ENCODE peak calls at places on chromosome 4, in four cellular contexts. J, O, G and V are unnamed samples.

GRCh38 chr4:6270691-6271121 is 1.1 kb downstream of the WFS1 start:
- DNase-seq in G (peak), J (peak), O (no peak), V (no peak)

GRCh38 chr4:2101346-2102044 is 42.4 kb downstream of the NAT8L start:
- DNase-seq in O (peak), J (no peak), G (no peak), V (no peak)

GRCh38 chr4:123995939-123996338 is 599.3 kb downstream of the SPRY1 start:
- DNase-seq in G (no peak), J (peak), O (peak), V (no peak)

GRCh38 chr4:673349-674091 is 556 bp downstream of the ATP5ME start:
- DNase-seq in J (no peak), O (no peak), G (no peak), V (no peak)

GRCh38 chr4:36281384-36282106 is at the start of gene DTHD1:
- DNase-seq in G (peak), J (no peak), O (no peak), V (no peak)

GRCh38 chr4:107801766-107802211 is 22.9 kb upstream of the SGMS2 start:
- DNase-seq in J (no peak), G (no peak), O (peak), V (no peak)

GRCh38 chr4:165368567-165368966 is 10.2 kb upstream of the CPE start:
- DNase-seq in O (no peak), J (no peak), G (no peak), V (no peak)

GRCh38 chr4:37243061-37243460 is 1.5 kb upstream of the NWD2 start:
- DNase-seq in J (no peak), G (no peak), O (no peak), V (no peak)

GRCh38 chr4:5728451-5728850 is 17.4 kb downstream of the EVC start:
- DNase-seq in O (no peak), J (no peak), G (no peak), V (no peak)

GRCh38 chr4:6386091-6386490 is 86.3 kb downstream of the PPP2R2C start:
- DNase-seq in G (no peak), O (no peak), J (no peak), V (no peak)

GRCh38 chr4:99352602-99353580 is at the start of gene ADH1C:
- DNase-seq in G (no peak), O (no peak), J (no peak), V (no peak)

GRCh38 chr4:163048447-163048846 is 118.2 kb downstream of the NAF1 start:
- DNase-seq in G (peak), O (no peak), J (peak), V (no peak)

GRCh38 chr4:99617374-99617773 is 40.3 kb downstream of the C4orf54 start:
- DNase-seq in J (no peak), O (no peak), G (no peak), V (no peak)

GRCh38 chr4:76688737-76689078 is 209.2 kb downstream of the SOWAHB start:
- DNase-seq in J (no peak), G (no peak), O (no peak), V (no peak)

GRCh38 chr4:84931961-84932360 is 34.5 kb downstream of the WDFY3 start:
- DNase-seq in J (no peak), G (no peak), O (no peak), V (no peak)

GRCh38 chr4:104868942-104869341 is 277.7 kb upstream of the TET2 start:
- DNase-seq in J (no peak), G (no peak), O (no peak), V (no peak)

GRCh38 chr4:185204238-185204910 is 574 bp upstream of the CFAP97 start:
- DNase-seq in G (no peak), O (no peak), J (no peak), V (no peak)

GRCh38 chr4:147477439-147477838 is 3.5 kb upstream of the EDNRA start:
- DNase-seq in O (no peak), G (no peak), J (no peak), V (no peak)

GRCh38 chr4:108532187-108532586 is 88.2 kb upstream of the RPL34 start:
- DNase-seq in O (no peak), J (no peak), G (no peak), V (no peak)

GRCh38 chr4:48651869-48652447 is 128.1 kb downstream of the FRYL start:
- DNase-seq in O (no peak), G (no peak), J (no peak), V (no peak)

GRCh38 chr4:166078956-166079355 is 205.9 kb downstream of the TLL1 start:
- DNase-seq in G (no peak), J (peak), O (no peak), V (no peak)

GRCh38 chr4:83259586-83259985 is 25.0 kb downstream of the COQ2 start:
- DNase-seq in G (no peak), J (no peak), O (no peak), V (no peak)

GRCh38 chr4:156976147-156976546 is 4.5 kb upstream of the PDGFC start:
- DNase-seq in J (peak), O (peak), G (no peak), V (no peak)

GRCh38 chr4:114734581-114734980 is 136.0 kb downstream of the UGT8 start:
- DNase-seq in O (no peak), G (no peak), J (no peak), V (no peak)

GRCh38 chr4:186557486-186557885 is 2.1 kb upstream of the MTNR1A start:
- DNase-seq in J (peak), O (no peak), G (no peak), V (no peak)

GRCh38 chr4:16048639-16049448 is 35.0 kb downstream of the PROM1 start:
- DNase-seq in G (no peak), O (no peak), J (no peak), V (no peak)

GRCh38 chr4:6390357-6390756 is 82.1 kb downstream of the PPP2R2C start:
- DNase-seq in G (no peak), J (no peak), O (no peak), V (no peak)

GRCh38 chr4:145167884-145168283 is 12.5 kb downstream of the OTUD4 start:
- DNase-seq in O (no peak), G (no peak), J (no peak), V (no peak)

GRCh38 chr4:182448281-182449151 is 205.3 kb downstream of the TENM3 start:
- DNase-seq in J (peak), O (peak), G (peak), V (peak)

GRCh38 chr4:90349632-90350031 is 222.4 kb downstream of the CCSER1 start:
- DNase-seq in G (no peak), J (no peak), O (no peak), V (no peak)

GRCh38 chr4:7410470-7410869 is 24.3 kb downstream of the PSAPL1 start:
- DNase-seq in G (peak), O (no peak), J (no peak), V (no peak)

GRCh38 chr4:76762136-76763130 is 135.5 kb downstream of the SOWAHB start:
- DNase-seq in O (no peak), G (no peak), J (no peak), V (no peak)

GRCh38 chr4:136713140-136713539 is 819.2 kb downstream of the PCDH18 start:
- DNase-seq in J (peak), O (no peak), G (no peak), V (no peak)

GRCh38 chr4:169987327-169988228 is 38.6 kb downstream of the MFAP3L start:
- DNase-seq in O (no peak), J (no peak), G (no peak), V (no peak)

GRCh38 chr4:82756061-82756460 is 42.5 kb downstream of the SCD5 start:
- DNase-seq in O (no peak), G (no peak), J (no peak), V (no peak)

GRCh38 chr4:22190855-22191254 is 242.3 kb upstream of the KCNIP4 start:
- DNase-seq in O (peak), G (no peak), J (peak), V (no peak)

GRCh38 chr4:3720461-3720860 is 45.7 kb upstream of the ADRA2C start:
- DNase-seq in O (no peak), J (no peak), G (no peak), V (no peak)

GRCh38 chr4:89307446-89308160 is at the start of gene GPRIN3:
- DNase-seq in O (no peak), J (peak), G (peak), V (peak)

GRCh38 chr4:38715076-38715475 is 51.1 kb downstream of the KLF3 start:
- DNase-seq in O (no peak), G (no peak), J (no peak), V (no peak)

GRCh38 chr4:72770708-72771107 is 201.7 kb upstream of the ADAMTS3 start:
- DNase-seq in J (no peak), O (no peak), G (no peak), V (no peak)

GRCh38 chr4:72767903-72768817 is 199.1 kb upstream of the ADAMTS3 start:
- DNase-seq in O (peak), G (no peak), J (peak), V (no peak)
- TF ChIP-seq CTCF in O (no peak), G (no peak), J (no peak), V (no peak)

GRCh38 chr4:24913099-24913445 is 230 bp upstream of the CCDC149 start:
- DNase-seq in J (peak), O (no peak), G (no peak), V (no peak)

GRCh38 chr4:24915121-24915922 is 2.5 kb upstream of the CCDC149 start:
- DNase-seq in G (no peak), O (no peak), J (peak), V (no peak)

GRCh38 chr4:24912252-24913098 is at the start of gene CCDC149:
- DNase-seq in G (peak), O (no peak), J (peak), V (peak)

GRCh38 chr4:24914460-24914859 is 1.6 kb upstream of the CCDC149 start:
- DNase-seq in J (no peak), G (no peak), O (no peak), V (no peak)

DNA sequence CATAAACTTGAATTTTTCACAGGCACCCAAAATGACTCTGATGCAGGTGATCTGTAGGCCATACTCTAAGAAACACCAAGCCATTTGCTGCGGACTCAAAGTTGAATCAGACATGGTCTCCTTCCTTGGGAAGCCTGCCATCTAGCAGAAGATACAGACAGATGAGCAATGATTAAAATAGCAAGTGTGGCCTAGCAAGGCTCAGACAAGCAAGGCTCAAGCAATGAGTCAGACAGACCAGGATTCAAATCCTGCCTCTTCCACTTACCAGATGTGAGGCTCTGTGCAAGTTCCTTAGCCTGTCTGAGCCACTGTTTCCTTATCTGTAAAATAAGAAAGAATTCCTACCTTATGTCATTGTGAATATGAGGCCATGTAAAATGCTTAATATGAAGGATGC is 2.3 kb downstream of the CCDC149 start:
- DNase-seq in G (no peak), J (peak), O (no peak), V (no peak)
- TF ChIP-seq CTCF in G (no peak), J (no peak), O (no peak), V (no peak)

GRCh38 chr4:153543351-153543750 is 77.2 kb downstream of the TMEM131L start:
- DNase-seq in G (no peak), J (no peak), O (no peak), V (no peak)

GRCh38 chr4:153541426-153542096 is 75.4 kb downstream of the TMEM131L start:
- DNase-seq in J (peak), O (peak), G (no peak), V (no peak)

GRCh38 chr4:153542131-153542530 is 76.0 kb downstream of the TMEM131L start:
- DNase-seq in J (no peak), O (no peak), G (no peak), V (no peak)

GRCh38 chr4:153545822-153546221 is 79.7 kb downstream of the TMEM131L start:
- DNase-seq in O (no peak), G (no peak), J (no peak), V (no peak)

DNA sequence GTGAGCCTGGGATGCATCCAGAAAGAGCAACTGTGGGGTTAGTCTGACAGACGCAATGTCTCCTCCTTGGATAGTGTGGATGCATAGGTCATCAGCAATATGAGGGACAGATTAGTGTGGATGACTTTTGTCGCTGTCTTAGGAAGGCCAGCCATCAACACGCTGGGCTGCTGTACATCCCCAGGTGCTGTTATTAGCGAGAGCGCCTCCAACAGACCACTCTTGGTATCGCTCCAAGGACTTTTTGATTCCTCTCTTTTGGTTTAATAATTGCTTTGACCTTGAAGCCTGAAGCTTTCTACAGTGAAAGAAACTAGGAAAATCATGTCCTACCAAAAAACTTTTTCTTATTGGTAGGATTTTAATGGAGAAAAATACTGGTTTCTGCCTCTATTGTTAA is 76.7 kb downstream of the TMEM131L start:
- DNase-seq in G (no peak), O (no peak), J (no peak), V (no peak)
- TF ChIP-seq CTCF in G (no peak), O (no peak), J (peak), V (no peak)

DNA sequence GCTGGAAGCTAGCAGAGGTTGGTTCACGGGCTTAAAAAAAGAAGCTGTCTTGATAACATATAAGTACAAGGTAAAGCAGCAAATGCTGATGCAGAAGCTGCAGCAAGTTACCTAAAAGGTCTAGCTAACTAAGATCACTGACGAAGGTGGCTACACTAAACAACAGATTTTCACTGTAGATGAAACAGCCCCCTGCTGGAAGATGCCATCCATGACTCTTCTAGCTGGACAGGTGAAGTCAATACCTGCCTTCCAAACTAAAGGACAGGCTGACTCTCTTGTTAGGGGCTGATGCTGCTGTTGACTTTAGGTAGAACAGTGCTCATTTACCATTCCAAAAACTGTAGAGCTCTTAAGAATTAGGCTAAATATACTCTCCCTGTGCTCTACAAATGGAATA is 99.5 kb downstream of the FBXW7 start:
- DNase-seq in J (no peak), O (no peak), G (no peak), V (no peak)
- TF ChIP-seq CTCF in J (no peak), O (no peak), G (no peak), V (peak)

DNA sequence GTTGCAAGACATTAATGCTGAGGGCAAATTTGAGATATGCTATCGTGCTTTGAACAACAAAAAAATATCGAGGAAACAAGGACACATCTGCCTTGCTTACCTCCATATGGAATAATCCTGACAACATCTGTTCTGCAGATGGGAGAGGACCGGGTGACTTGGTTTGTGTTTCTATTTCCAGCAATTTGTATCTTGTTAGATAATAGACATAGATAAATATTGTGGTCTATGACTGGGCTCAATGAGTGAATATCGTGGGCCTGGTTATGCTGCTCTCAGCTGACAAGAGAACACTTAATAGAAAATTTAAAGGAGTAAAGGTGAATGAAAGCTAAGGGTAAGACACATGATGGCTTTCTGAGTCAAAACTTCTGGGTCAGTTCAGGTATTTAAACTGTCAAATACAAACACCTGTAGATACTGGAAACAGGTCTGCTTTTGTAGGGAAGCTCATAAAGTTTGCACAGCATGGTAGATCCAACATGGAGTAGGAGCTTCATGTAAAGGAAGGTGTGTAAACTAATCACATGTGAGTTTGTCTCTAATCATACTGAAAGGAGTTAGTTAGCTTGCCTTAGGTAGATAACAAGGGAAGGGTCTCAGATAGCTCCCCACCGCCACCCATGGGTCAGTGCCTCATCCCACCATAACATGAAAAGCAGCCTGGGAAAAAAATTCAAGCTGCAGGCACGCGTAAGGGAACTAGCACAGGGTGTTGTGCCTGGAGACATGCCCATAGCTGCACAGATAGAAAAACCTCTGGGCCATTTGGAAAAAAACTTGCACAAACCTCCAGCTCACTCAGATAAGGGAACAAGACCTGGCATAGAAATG is 904.1 kb upstream of the EPHA5 start:
- DNase-seq in J (peak), O (no peak), G (no peak), V (no peak)
- TF ChIP-seq CTCF in J (no peak), O (no peak), G (no peak), V (no peak)

DNA sequence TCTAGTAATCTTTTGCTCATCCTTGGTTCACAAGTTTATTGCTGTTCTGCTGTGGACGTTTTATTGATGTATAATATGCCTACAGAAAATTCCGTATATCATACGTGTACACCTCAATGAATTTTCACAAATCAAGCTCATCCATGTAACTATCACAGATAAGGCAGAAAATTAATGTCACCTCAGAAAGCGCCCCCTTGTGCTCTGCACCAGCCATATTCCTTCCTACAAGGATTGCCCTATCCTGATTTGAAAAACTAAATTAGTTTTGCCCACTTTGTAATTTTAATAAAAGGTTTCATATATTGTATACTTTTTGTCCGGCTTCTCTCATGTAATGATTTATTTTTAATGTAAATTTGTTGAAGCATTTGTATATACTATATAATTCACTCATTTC is 390.8 kb downstream of the ADGRL3 start:
- DNase-seq in G (no peak), O (no peak), J (no peak), V (no peak)
- TF ChIP-seq CTCF in G (no peak), O (no peak), J (peak), V (no peak)

GRCh38 chr4:133160853-133161252 is 11.8 kb downstream of the PCDH10 start:
- DNase-seq in J (no peak), G (no peak), O (no peak), V (no peak)

GRCh38 chr4:133157460-133158160 is 8.5 kb downstream of the PCDH10 start:
- DNase-seq in O (no peak), J (no peak), G (no peak), V (no peak)

GRCh38 chr4:133156556-133156955 is 7.5 kb downstream of the PCDH10 start:
- DNase-seq in G (no peak), J (no peak), O (no peak), V (no peak)

GRCh38 chr4:133162941-133163340 is 13.8 kb downstream of the PCDH10 start:
- DNase-seq in G (no peak), O (no peak), J (no peak), V (no peak)

DNA sequence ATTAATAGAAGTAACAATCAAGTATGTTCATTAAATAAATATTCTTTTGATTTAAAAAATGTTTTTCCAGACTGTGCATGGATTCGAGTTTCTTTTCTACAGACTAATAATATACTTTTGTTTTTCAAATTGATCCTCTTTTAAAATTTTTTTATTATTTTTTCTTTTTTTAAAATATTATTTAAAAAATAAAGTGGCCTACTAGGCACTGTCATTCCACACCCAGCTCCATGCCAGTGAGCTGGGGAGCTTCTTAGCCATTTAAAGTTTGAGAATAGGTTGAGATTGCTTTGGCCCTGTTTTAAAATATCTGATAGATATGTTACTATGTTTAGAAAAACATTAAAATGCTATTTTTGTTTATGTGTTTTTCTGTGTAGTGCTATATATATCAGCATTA is 12.5 kb downstream of the PCDH10 start:
- DNase-seq in J (no peak), O (no peak), G (no peak), V (no peak)
- TF ChIP-seq CTCF in J (no peak), O (no peak), G (no peak), V (no peak)

GRCh38 chr4:45647823-45648222 is 476.0 kb downstream of the GABRG1 start:
- DNase-seq in G (no peak), J (no peak), O (no peak), V (no peak)

GRCh38 chr4:45650545-45650944 is 473.3 kb downstream of the GABRG1 start:
- DNase-seq in G (no peak), J (no peak), O (no peak), V (no peak)

GRCh38 chr4:45646885-45647598 is 476.8 kb downstream of the GABRG1 start:
- DNase-seq in J (no peak), O (no peak), G (no peak), V (no peak)

GRCh38 chr4:45648846-45649245 is 475.0 kb downstream of the GABRG1 start:
- DNase-seq in O (no peak), J (no peak), G (no peak), V (no peak)
- TF ChIP-seq CTCF in O (no peak), J (no peak), G (no peak), V (no peak)